ENCODE peak calls at places on chromosome 1, in eight cellular contexts. M is mucosa of descending colon; N is IMR-90; X is BJ; A is gastrocnemius medialis; G is MM.1S; C is aorta; Y is CD8-positive, alpha-beta T cell. H is an unnamed sample. For H3K36me3, the result is how much of the 10 kb centered on the place peaks cover.

GRCh38 chr1:62790716-62791115 is 6.8 kb downstream of the ATG4C start:
- DNase-seq in M (no peak), N (no peak), X (no peak), A (no peak), G (no peak), C (no peak), Y (no peak), H (no peak)

GRCh38 chr1:155184835-155185782 is 11.5 kb downstream of the TRIM46 start:
- DNase-seq in M (peak), N (no peak), X (no peak), A (no peak), G (peak), C (peak), Y (no peak), H (peak)

GRCh38 chr1:26145041-26145959 is 13.6 kb upstream of the FAM110D start:
- DNase-seq in M (no peak), N (peak), X (no peak), A (peak), G (peak), C (peak), Y (peak), H (peak)

GRCh38 chr1:109365642-109366204 is 32.0 kb downstream of the SORT1 start:
- DNase-seq in M (no peak), N (no peak), X (no peak), A (no peak), G (no peak), C (no peak), Y (no peak), H (no peak)

GRCh38 chr1:41740630-41741239 is 178.0 kb downstream of the HIVEP3 start:
- DNase-seq in M (peak), N (no peak), X (no peak), A (no peak), G (no peak), C (no peak), Y (no peak), H (no peak)

GRCh38 chr1:197481101-197481500 is 213.0 kb downstream of the CRB1 start:
- DNase-seq in M (no peak), N (no peak), X (peak), A (no peak), G (no peak), C (no peak), Y (peak), H (peak)

GRCh38 chr1:32967863-32968571 is 3.4 kb upstream of the RNF19B start:
- DNase-seq in M (no peak), N (peak), X (no peak), A (no peak), G (no peak), C (no peak), Y (no peak), H (no peak)

GRCh38 chr1:42941640-42942330 is 16.9 kb downstream of the SLC2A1 start:
- DNase-seq in M (peak), N (peak), X (peak), A (peak), G (no peak), C (peak), Y (no peak), H (no peak)

GRCh38 chr1:46747683-46748288 is 28.9 kb upstream of the EFCAB14 start:
- DNase-seq in M (no peak), N (peak), X (no peak), A (peak), G (peak), C (no peak), Y (no peak), H (peak)

GRCh38 chr1:61914823-61915482 is 172.7 kb downstream of the PATJ start:
- DNase-seq in M (no peak), N (no peak), X (no peak), A (no peak), G (no peak), C (no peak), Y (no peak), H (no peak)

GRCh38 chr1:68383092-68383491 is 66.7 kb downstream of the RPE65 start:
- DNase-seq in M (no peak), N (no peak), X (no peak), A (no peak), G (no peak), C (no peak), Y (no peak), H (no peak)

GRCh38 chr1:211830055-211830329 is 571 bp downstream of the LPGAT1 start:
- DNase-seq in M (peak), N (no peak), X (no peak), A (no peak), G (peak), C (no peak), Y (peak), H (peak)

GRCh38 chr1:15936025-15936424 is 39.9 kb downstream of the ZBTB17 start:
- DNase-seq in M (no peak), N (no peak), X (no peak), A (no peak), G (no peak), C (no peak), Y (no peak), H (no peak)
- H3K36me3 ChIP-seq in M (under half), N (half or more), X (under half), A (under half), G (under half), C (under half), Y (half or more), H (half or more)

GRCh38 chr1:21707086-21707840 is 38.1 kb upstream of the RAP1GAP start:
- DNase-seq in M (no peak), N (peak), X (no peak), A (no peak), G (no peak), C (no peak), Y (no peak), H (no peak)

GRCh38 chr1:21704055-21704660 is 35.0 kb upstream of the RAP1GAP start:
- DNase-seq in M (no peak), N (no peak), X (no peak), A (no peak), G (peak), C (no peak), Y (no peak), H (no peak)

GRCh38 chr1:21706151-21706835 is 37.1 kb upstream of the RAP1GAP start:
- DNase-seq in M (no peak), N (peak), X (peak), A (peak), G (no peak), C (no peak), Y (no peak), H (peak)

GRCh38 chr1:21705303-21705980 is 36.3 kb upstream of the RAP1GAP start:
- DNase-seq in M (no peak), N (no peak), X (no peak), A (no peak), G (no peak), C (no peak), Y (no peak), H (no peak)

GRCh38 chr1:21707891-21708290 is 38.7 kb upstream of the RAP1GAP start:
- DNase-seq in M (no peak), N (no peak), X (no peak), A (no peak), G (no peak), C (no peak), Y (no peak), H (no peak)
- H3K36me3 ChIP-seq in M (under half), N (under half), X (under half), A (under half), G (under half), C (under half), Y (under half), H (half or more)

GRCh38 chr1:3836421-3836820 is 20.6 kb downstream of the CEP104 start:
- DNase-seq in M (no peak), N (no peak), X (no peak), A (no peak), G (no peak), C (no peak), Y (no peak), H (no peak)

GRCh38 chr1:3834701-3835100 is 22.3 kb downstream of the CEP104 start:
- DNase-seq in M (no peak), N (no peak), X (no peak), A (no peak), G (no peak), C (no peak), Y (no peak), H (no peak)

GRCh38 chr1:3838788-3839187 is 18.2 kb downstream of the CEP104 start:
- DNase-seq in M (no peak), N (no peak), X (no peak), A (no peak), G (no peak), C (no peak), Y (no peak), H (no peak)

GRCh38 chr1:3837200-3837599 is 19.8 kb downstream of the CEP104 start:
- DNase-seq in M (no peak), N (no peak), X (no peak), A (no peak), G (no peak), C (no peak), Y (no peak), H (no peak)

DNA sequence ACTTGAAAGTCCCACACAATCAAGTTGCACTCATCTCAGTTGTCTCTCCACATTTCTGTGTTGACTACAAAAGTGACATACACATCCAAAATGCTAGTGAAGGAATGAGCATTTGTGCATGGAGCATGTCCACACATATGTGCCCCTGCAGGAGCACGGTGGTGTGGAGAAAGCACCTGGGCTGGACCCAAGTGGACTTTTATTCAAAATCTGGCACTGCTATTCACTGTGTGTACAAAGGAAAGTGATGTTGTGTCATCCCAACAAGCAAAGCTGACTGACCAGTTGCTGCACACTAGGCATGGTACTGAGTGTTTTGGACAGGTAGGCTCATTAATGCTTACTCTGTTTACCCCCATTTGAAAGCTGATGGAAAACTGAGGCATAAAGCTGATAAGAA is 19.3 kb downstream of the CEP104 start:
- DNase-seq in M (no peak), N (no peak), X (no peak), A (no peak), G (no peak), C (no peak), Y (no peak), H (no peak)
- H3K36me3 ChIP-seq in M (under half), N (under half), X (under half), A (under half), G (under half), C (under half), Y (under half), H (half or more)

GRCh38 chr1:17682403-17682802 is 72.7 kb upstream of the ACTL8 start:
- DNase-seq in M (no peak), N (no peak), X (no peak), A (no peak), G (no peak), C (no peak), Y (no peak), H (no peak)

GRCh38 chr1:17676387-17677060 is 78.6 kb upstream of the ACTL8 start:
- DNase-seq in M (no peak), N (no peak), X (no peak), A (no peak), G (no peak), C (no peak), Y (no peak), H (no peak)

GRCh38 chr1:17680335-17680734 is 74.8 kb upstream of the ACTL8 start:
- DNase-seq in M (no peak), N (no peak), X (no peak), A (no peak), G (no peak), C (no peak), Y (no peak), H (no peak)

GRCh38 chr1:17678011-17678410 is 77.1 kb upstream of the ACTL8 start:
- DNase-seq in M (no peak), N (no peak), X (no peak), A (no peak), G (no peak), C (no peak), Y (no peak), H (no peak)

GRCh38 chr1:17679856-17680255 is 75.3 kb upstream of the ACTL8 start:
- DNase-seq in M (no peak), N (no peak), X (no peak), A (no peak), G (no peak), C (no peak), Y (no peak), H (no peak)
- H3K36me3 ChIP-seq in M (under half), N (under half), X (under half), A (under half), G (under half), C (under half), Y (under half), H (under half)

GRCh38 chr1:54543729-54544496 is 4.1 kb upstream of the ACOT11 start:
- DNase-seq in M (no peak), N (peak), X (no peak), A (no peak), G (no peak), C (no peak), Y (no peak), H (no peak)

GRCh38 chr1:54538538-54538937 is 9.5 kb upstream of the ACOT11 start:
- DNase-seq in M (no peak), N (no peak), X (no peak), A (no peak), G (no peak), C (no peak), Y (no peak), H (no peak)

GRCh38 chr1:54542962-54543539 is 5.0 kb upstream of the ACOT11 start:
- DNase-seq in M (no peak), N (peak), X (peak), A (no peak), G (no peak), C (no peak), Y (no peak), H (no peak)

GRCh38 chr1:54542120-54542961 is 5.7 kb upstream of the ACOT11 start:
- DNase-seq in M (peak), N (peak), X (peak), A (no peak), G (peak), C (peak), Y (peak), H (peak)

DNA sequence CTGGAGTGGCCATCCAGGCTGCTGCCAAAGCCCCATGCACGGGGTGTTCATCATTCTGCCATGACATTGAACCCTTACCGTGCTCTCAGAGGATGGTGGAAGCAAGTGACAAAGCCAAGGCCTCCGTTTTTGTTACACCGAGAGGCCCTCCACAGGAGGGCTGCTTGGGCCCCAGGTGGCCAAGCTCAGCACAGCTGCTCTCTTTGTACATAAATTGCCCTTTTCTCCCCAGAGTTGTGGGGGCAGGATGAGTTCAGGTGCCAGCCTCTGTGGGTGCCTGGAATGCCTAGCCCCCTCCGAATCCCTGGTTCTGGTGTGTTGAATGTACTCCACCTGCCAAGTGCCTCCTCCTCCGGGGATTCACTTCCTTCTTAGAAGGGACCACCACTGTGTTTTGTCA is 7.1 kb upstream of the ACOT11 start:
- DNase-seq in M (no peak), N (no peak), X (no peak), A (no peak), G (no peak), C (no peak), Y (no peak), H (no peak)
- H3K36me3 ChIP-seq in M (under half), N (under half), X (under half), A (under half), G (under half), C (under half), Y (under half), H (under half)